ENCODE peak calls at places on chromosomes 1 and 21, in ten cellular contexts. H is cardiac fibroblast, L is HL-60, E is astrocyte of the spinal cord, T is left ventricle myocardium inferior, J is lower leg skin, U is right lobe of liver, Z is OCI-LY7, I is AG04449, Q is IMR-90. O is an unnamed sample.

GRCh38 chr1:205475855-205476254 is 20.0 kb upstream of the BLACAT1 start:
- DNase-seq in H (no peak), L (no peak), E (no peak), T (no peak), J (no peak), U (no peak), Z (no peak), I (no peak), Q (no peak), O (no peak)

GRCh38 chr21:43369124-43369523 is 57.8 kb downstream of the SIK1 start:
- DNase-seq in H (peak), L (no peak), E (no peak), T (no peak), J (no peak), U (no peak), Z (no peak), I (no peak), Q (peak), O (peak)

GRCh38 chr1:163656367-163656766 is 334.6 kb downstream of the NUF2 start:
- DNase-seq in H (no peak), L (no peak), E (no peak), T (no peak), J (no peak), U (no peak), Z (no peak), I (no peak), Q (no peak), O (no peak)

GRCh38 chr1:107741242-107741641 is 223.7 kb downstream of the VAV3 start:
- DNase-seq in H (no peak), L (no peak), E (no peak), T (no peak), J (no peak), U (no peak), Z (no peak), I (no peak), Q (no peak), O (no peak)

GRCh38 chr21:18155508-18156193 is 89.0 kb upstream of the CHODL start:
- DNase-seq in H (peak), L (no peak), E (peak), T (no peak), J (no peak), U (no peak), Z (no peak), I (no peak), Q (no peak), O (no peak)

GRCh38 chr1:12244078-12244477 is 14.2 kb downstream of the VPS13D start:
- DNase-seq in H (no peak), L (no peak), E (no peak), T (no peak), J (no peak), U (no peak), Z (peak), I (no peak), Q (no peak), O (peak)

GRCh38 chr1:45512641-45513054 is 9.0 kb downstream of the PRDX1 start:
- DNase-seq in H (peak), L (no peak), E (peak), T (peak), J (no peak), U (no peak), Z (peak), I (no peak), Q (peak), O (peak)

GRCh38 chr1:33150522-33150921 is 31.3 kb downstream of the TRIM62 start:
- DNase-seq in H (no peak), L (no peak), E (no peak), T (no peak), J (no peak), U (no peak), Z (no peak), I (no peak), Q (no peak), O (no peak)

GRCh38 chr1:29125237-29125641 is 1.5 kb upstream of the TMEM200B start:
- DNase-seq in H (no peak), L (no peak), E (no peak), T (no peak), J (no peak), U (no peak), Z (no peak), I (no peak), Q (no peak), O (no peak)

GRCh38 chr1:225882699-225883615 is 777 bp upstream of the TMEM63A start:
- DNase-seq in H (peak), L (no peak), E (peak), T (peak), J (peak), U (peak), Z (no peak), I (no peak), Q (peak), O (peak)

GRCh38 chr21:36807421-36808004 is 108.6 kb downstream of the SIM2 start:
- DNase-seq in H (no peak), L (no peak), E (no peak), T (no peak), J (no peak), U (no peak), Z (no peak), I (no peak), Q (no peak), O (no peak)

GRCh38 chr21:14742119-14742518 is 196.0 kb upstream of the SAMSN1 start:
- DNase-seq in H (no peak), L (no peak), E (no peak), T (no peak), J (no peak), U (no peak), Z (no peak), I (no peak), Q (no peak), O (peak)

GRCh38 chr1:109991400-109991925 is 6.9 kb downstream of the AHCYL1 start:
- DNase-seq in H (no peak), L (no peak), E (no peak), T (no peak), J (no peak), U (no peak), Z (no peak), I (no peak), Q (no peak), O (no peak)

GRCh38 chr1:170619167-170620030 is 44.5 kb upstream of the PRRX1 start:
- DNase-seq in H (no peak), L (no peak), E (peak), T (no peak), J (no peak), U (no peak), Z (no peak), I (no peak), Q (peak), O (peak)

GRCh38 chr1:234315588-234315987 is 57.7 kb upstream of the COA6 start:
- DNase-seq in H (no peak), L (no peak), E (no peak), T (no peak), J (no peak), U (no peak), Z (no peak), I (no peak), Q (no peak), O (no peak)

GRCh38 chr1:161044908-161045748 is 649 bp downstream of the USF1 start:
- DNase-seq in H (peak), L (peak), E (peak), T (peak), J (peak), U (peak), Z (peak), I (no peak), Q (peak), O (peak)

GRCh38 chr1:220370041-220370700 is 97.9 kb upstream of the RAB3GAP2 start:
- DNase-seq in H (peak), L (no peak), E (peak), T (no peak), J (no peak), U (no peak), Z (no peak), I (peak), Q (peak), O (peak)

GRCh38 chr1:214658785-214659184 is 55.8 kb downstream of the CENPF start:
- DNase-seq in H (peak), L (no peak), E (peak), T (no peak), J (no peak), U (no peak), Z (no peak), I (no peak), Q (peak), O (peak)

GRCh38 chr1:222071313-222071886 is 329.5 kb upstream of the DUSP10 start:
- DNase-seq in H (peak), L (no peak), E (peak), T (no peak), J (no peak), U (no peak), Z (no peak), I (no peak), Q (no peak), O (peak)

GRCh38 chr21:23152130-23152529 is 2153.9 kb downstream of the NCAM2 start:
- DNase-seq in H (no peak), L (no peak), E (no peak), T (no peak), J (no peak), U (no peak), Z (no peak), I (no peak), Q (no peak), O (no peak)

GRCh38 chr1:233033366-233033765 is 83.0 kb downstream of the NTPCR start:
- DNase-seq in H (peak), L (no peak), E (peak), T (no peak), J (no peak), U (no peak), Z (no peak), I (peak), Q (peak), O (peak)

GRCh38 chr1:230395932-230396331 is 30.2 kb downstream of the PGBD5 start:
- DNase-seq in H (no peak), L (no peak), E (no peak), T (no peak), J (no peak), U (no peak), Z (no peak), I (no peak), Q (no peak), O (no peak)

DNA sequence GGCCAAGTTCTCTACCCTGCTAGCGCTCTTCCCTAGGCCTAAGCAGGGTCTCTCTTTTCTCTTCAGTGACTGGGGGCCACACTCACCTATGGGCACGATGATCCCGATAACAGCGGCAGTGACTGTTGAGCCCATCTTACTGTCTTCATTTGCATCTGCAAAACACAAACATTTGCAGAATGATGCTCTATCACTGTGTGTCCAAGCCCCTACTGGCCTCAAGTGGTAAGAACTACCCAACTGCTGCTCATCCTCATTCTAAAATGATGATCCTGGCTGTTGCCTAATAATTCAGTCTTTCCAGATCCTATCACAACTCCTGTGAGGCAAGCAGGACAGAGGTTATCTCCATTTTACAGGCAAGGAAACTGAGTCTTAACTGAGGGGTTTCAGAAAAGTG is 16.7 kb upstream of the MAGOH start:
- DNase-seq in H (no peak), L (no peak), E (no peak), T (no peak), J (no peak), U (no peak), Z (no peak), I (no peak), Q (no peak), O (no peak)
- TF ChIP-seq CTCF in H (no peak), L (no peak), E (peak), T (no peak), J (no peak), U (no peak), Z (peak), I (no peak), Q (peak), O (peak)

GRCh38 chr21:31983120-31983519 is 110.3 kb downstream of the HUNK start:
- DNase-seq in H (no peak), L (no peak), E (no peak), T (no peak), J (peak), U (peak), Z (no peak), I (no peak), Q (no peak), O (no peak)
- H3K4me3 ChIP-seq in H (no peak), L (no peak), E (no peak), T (no peak), J (no peak), U (peak), Z (no peak), I (no peak), Q (no peak), O (no peak)

GRCh38 chr1:77620273-77620672 is 62.2 kb downstream of the ZZZ3 start:
- DNase-seq in H (no peak), L (no peak), E (no peak), T (no peak), J (no peak), U (no peak), Z (no peak), I (no peak), Q (no peak), O (no peak)

GRCh38 chr1:77627965-77628570 is 54.4 kb downstream of the ZZZ3 start:
- DNase-seq in H (no peak), L (no peak), E (no peak), T (no peak), J (no peak), U (no peak), Z (no peak), I (no peak), Q (no peak), O (no peak)

GRCh38 chr1:77625250-77625649 is 57.2 kb downstream of the ZZZ3 start:
- DNase-seq in H (no peak), L (no peak), E (no peak), T (no peak), J (no peak), U (no peak), Z (no peak), I (no peak), Q (no peak), O (no peak)

DNA sequence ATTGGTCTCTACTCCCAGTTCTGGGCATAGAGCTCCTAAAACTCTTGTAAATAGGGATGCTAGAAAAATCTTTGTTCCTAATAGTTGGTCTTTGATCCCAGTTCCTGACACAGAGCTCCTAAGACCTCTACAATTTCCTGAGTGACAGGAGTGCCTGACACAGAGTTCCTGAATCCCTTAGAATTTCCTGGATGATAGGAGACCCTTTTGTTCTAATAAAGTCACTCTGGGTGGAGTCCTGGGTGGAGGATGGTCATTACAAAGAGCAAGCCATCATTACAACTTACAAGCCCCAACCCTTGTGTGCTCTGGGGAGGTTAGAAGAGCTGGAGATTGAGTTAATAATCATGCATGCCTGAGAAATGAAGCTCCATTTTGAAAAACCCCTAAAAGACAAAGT is 58.4 kb downstream of the ZZZ3 start:
- DNase-seq in H (no peak), L (no peak), E (no peak), T (no peak), J (no peak), U (no peak), Z (no peak), I (no peak), Q (no peak), O (no peak)
- TF ChIP-seq CTCF in H (no peak), L (no peak), E (no peak), T (no peak), J (no peak), U (no peak), Z (no peak), I (no peak), Q (no peak), O (no peak)

DNA sequence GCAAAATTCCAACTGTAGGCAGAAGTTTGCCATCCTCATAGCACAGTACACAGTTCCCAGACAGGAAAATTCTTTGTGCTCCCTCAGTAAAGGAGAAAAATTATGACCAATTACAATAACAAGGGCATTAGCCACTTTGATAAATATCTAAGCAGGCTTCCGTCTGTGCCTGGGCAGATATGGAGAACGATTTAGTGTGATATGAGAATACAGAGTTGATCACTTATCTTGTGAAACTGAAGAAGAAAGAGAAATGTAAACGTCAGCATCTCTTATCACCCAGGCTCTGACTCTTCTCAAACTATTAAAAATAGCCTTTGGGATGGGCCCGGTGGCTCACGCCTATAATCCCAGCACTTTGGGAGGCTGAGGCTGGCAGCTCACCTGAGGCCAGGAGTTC is 54.5 kb upstream of the TIAM1 start:
- DNase-seq in H (no peak), L (no peak), E (no peak), T (no peak), J (peak), U (no peak), Z (no peak), I (no peak), Q (no peak), O (no peak)
- H3K4me3 ChIP-seq in H (no peak), L (no peak), E (no peak), T (no peak), J (no peak), U (no peak), Z (peak), I (no peak), Q (no peak), O (no peak)

GRCh38 chr21:42239973-42240372 is 21.0 kb downstream of the ABCG1 start:
- DNase-seq in H (no peak), L (no peak), E (no peak), T (peak), J (no peak), U (peak), Z (peak), I (no peak), Q (no peak), O (no peak)
- TF ChIP-seq CTCF in H (no peak), L (no peak), E (no peak), T (no peak), J (no peak), U (no peak), Z (peak), I (no peak), Q (no peak), O (no peak)

O was measured in fibroblast of mammary gland.